ENCODE peak calls at places on chromosomes 13 and 19, in four cellular contexts. V is K562, M is GM12878, N is HepG2. U is an unnamed sample.

GRCh38 chr13:46543307-46543706 is 9.7 kb upstream of the LRCH1 start:
- DNase-seq in V (no peak), M (no peak), N (no peak), U (no peak)

GRCh38 chr13:98741741-98742435 is 10.6 kb downstream of the SLC15A1 start:
- DNase-seq in V (no peak), M (no peak), N (no peak), U (no peak)

GRCh38 chr13:87259479-87260083 is 411.6 kb upstream of the SLITRK5 start:
- DNase-seq in V (no peak), M (no peak), N (peak; percentile 8), U (peak; percentile 2)

GRCh38 chr19:18265611-18265981 is 8.7 kb downstream of the IQCN start:
- DNase-seq in V (no peak), M (no peak), N (no peak), U (no peak)

GRCh38 chr19:49553451-49554271 is 25.9 kb downstream of the RCN3 start:
- DNase-seq in V (no peak), M (no peak), N (peak; percentile 79), U (no peak)

GRCh38 chr19:49896863-49897621 is at the start of gene IL4I1:
- DNase-seq in V (no peak), M (peak; percentile 96), N (no peak), U (no peak)

GRCh38 chr13:85265296-85265695 is 533.9 kb downstream of the SLITRK6 start:
- DNase-seq in V (no peak), M (no peak), N (no peak), U (no peak)

GRCh38 chr13:101942038-101942437 is 459.8 kb downstream of the FGF14 start:
- DNase-seq in V (no peak), M (no peak), N (peak; percentile 7), U (peak; percentile 34)

GRCh38 chr19:34096020-34096915 is 76.0 kb upstream of the LSM14A start:
- DNase-seq in V (peak; percentile 44), M (no peak), N (peak; percentile 41), U (peak; percentile 72)

GRCh38 chr19:40365613-40366401 is 17.3 kb downstream of the PLD3 start:
- DNase-seq in V (peak; percentile 98), M (no peak), N (no peak), U (peak; percentile 99)

GRCh38 chr19:51103811-51104470 is 4.3 kb downstream of the CTU1 start:
- DNase-seq in V (no peak), M (no peak), N (no peak), U (no peak)

GRCh38 chr13:106378263-106378662 is 157.2 kb downstream of the EFNB2 start:
- DNase-seq in V (no peak), M (no peak), N (no peak), U (no peak)

GRCh38 chr19:15286688-15287355 is 45.5 kb downstream of the BRD4 start:
- DNase-seq in V (no peak), M (no peak), N (no peak), U (no peak)

GRCh38 chr13:70856025-70856424 is 747.8 kb upstream of the KLHL1 start:
- DNase-seq in V (no peak), M (no peak), N (no peak), U (no peak)

GRCh38 chr19:27821418-27822018 is 1391.4 kb downstream of the UQCRFS1 start:
- DNase-seq in V (no peak), M (no peak), N (no peak), U (no peak)

GRCh38 chr19:27828781-27829275 is 1384.1 kb downstream of the UQCRFS1 start:
- DNase-seq in V (no peak), M (no peak), N (no peak), U (no peak)

GRCh38 chr19:27822336-27822735 is 1390.6 kb downstream of the UQCRFS1 start:
- DNase-seq in V (no peak), M (no peak), N (no peak), U (no peak)

DNA sequence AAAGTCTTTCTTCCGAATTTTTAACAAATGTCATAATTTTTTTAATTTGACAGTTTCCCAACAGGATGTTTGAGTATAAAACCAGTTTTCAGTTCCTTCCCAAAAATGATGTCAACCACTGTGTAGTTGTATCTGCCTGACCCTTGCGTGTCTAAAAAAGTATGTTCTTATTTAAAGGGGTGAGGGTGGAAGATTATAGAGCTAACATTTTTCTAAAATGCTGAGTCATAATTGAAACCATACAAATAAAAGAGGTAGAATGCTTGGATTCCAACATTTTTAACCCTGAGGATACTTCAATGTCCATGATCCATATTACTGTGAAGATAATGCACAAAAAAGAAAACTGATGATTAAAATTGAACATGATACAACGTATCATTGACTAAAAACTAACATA is 1388.8 kb downstream of the UQCRFS1 start:
- DNase-seq in V (no peak), M (no peak), N (no peak), U (no peak)
- TF ChIP-seq SIN3A in V (no peak), M (no peak), N (no peak), U (no peak)

GRCh38 chr13:76004411-76004810 is 368.3 kb downstream of the LMO7 start:
- DNase-seq in V (no peak), M (no peak), N (no peak), U (no peak)
- TF ChIP-seq SMC3 in V (no peak), M (no peak), N (no peak), U (no peak)

GRCh38 chr19:6471076-6471475 is 7.0 kb downstream of the CRB3 start:
- DNase-seq in V (no peak), M (no peak), N (no peak), U (no peak)
- TF ChIP-seq SIN3A in V (no peak), M (no peak), N (no peak), U (no peak)

DNA sequence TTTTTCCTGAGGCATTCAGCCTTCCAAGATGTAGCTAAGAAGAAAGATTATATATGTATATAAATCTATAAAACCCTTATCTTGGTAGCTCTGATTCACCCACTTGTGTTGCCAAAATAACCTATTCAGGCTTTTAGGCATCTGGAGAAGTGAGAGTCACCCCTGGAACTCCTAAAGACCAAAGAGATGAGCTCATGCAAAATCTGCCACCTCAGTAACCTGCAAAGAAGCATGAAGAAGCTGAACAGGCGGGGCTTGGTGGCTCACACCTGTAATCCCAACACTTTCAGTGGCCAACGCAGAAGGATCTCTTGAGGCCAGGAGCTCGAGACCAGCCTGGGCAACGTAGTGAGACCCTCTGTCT is 393.7 kb downstream of the FOXO1 start:
- DNase-seq in V (no peak), M (no peak), N (no peak), U (no peak)
- TF ChIP-seq SMC3 in V (no peak), M (no peak), N (no peak), U (no peak)

DNA sequence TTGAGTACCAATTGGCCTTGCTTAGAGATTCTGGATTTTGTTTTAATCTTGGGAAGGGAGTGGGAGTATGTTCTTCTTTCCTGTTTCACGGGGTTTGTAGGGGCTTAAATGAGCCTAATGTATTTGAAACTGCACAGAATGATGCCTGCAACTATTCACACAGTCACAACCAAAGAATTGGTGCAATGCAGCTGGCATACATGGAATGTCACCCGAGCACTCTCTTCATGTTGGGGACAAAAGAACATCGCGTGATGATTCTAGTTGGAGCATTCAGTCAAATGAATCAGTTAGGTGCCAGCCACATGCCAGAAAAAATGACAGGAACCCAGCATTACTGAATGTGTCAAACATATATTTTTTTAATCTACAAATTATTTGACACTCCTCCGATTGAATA is 22.1 kb downstream of the STARD13 start:
- DNase-seq in V (no peak), M (no peak), N (no peak), U (no peak)
- TF ChIP-seq SIN3A in V (no peak), M (no peak), N (no peak), U (no peak)

DNA sequence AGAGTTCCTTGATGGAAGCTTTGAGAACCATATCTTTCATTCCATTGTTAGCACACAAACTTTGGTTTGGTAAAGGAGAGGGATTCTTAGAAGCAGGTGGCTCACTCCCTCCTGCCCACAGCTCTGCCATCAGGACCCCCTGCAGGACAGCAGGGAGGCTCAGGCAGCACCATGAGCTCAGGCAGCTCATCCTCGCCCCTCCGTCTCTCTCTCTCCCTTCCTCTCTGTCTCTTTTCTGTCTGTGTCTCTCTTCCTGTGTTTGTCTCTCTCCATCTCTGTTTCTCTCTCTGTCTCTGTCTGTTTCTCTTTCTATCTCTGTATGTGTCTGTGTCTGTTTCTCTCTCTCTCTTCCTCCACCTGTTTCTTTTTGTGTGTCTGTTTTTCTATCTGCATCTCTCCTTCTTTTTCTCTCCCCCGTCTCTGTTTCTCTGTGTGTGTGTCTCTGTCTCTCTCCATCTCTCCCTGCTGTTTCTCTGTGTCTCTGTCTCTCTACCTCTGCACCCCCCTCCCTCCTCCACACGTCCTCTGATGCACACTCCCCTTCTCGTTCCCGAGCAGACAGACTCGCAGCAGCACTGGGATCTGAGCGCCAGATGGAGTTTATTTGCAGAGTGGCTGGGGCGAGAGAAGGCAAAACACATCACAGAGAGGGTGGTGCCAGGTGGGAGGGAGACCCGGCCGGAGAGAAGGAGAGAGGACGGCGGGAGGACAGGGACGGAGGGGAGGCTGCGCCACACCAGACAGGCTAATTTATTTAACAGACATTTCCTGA is 8.7 kb downstream of the SBK2 start:
- DNase-seq in V (no peak), M (no peak), N (peak; percentile 30), U (peak; percentile 90)
- TF ChIP-seq SMC3 in V (no peak), M (no peak), N (peak; percentile 11), U (no peak)

GRCh38 chr19:10603873-10604459 is 16.9 kb upstream of the AP1M2 start:
- DNase-seq in V (no peak), M (peak; percentile 70), N (no peak), U (peak; percentile 5)
- TF ChIP-seq SIN3A in V (no peak), M (no peak), N (no peak), U (no peak)

DNA sequence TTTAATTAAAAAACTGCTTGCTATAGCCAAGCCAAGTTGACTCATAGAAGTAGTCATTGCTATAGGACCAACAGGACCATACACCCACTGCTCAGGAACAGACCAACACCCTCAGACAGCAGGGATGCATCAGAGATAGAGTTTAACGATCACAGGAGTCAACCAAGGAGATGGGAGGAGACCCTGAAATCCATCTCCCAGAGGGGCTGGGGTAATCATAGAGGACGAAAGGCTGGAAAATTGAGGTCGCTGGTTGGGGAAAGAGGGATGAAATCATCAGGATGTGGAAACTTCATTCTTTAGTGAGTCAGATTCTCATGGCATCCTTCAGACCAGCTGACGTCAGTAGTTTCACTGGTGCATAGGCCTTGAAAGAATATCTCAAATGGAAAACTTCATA is 160.4 kb upstream of the GPC6 start:
- DNase-seq in V (no peak), M (no peak), N (no peak), U (no peak)
- TF ChIP-seq SMC3 in V (no peak), M (no peak), N (no peak), U (no peak)

U was measured in SK-N-SH.